ENCODE peak calls at places on chromosomes 2 and 18, in four cellular contexts. One of them, this sample, is unnamed.

GRCh38 chr18:60893331-60894114 is 439.7 kb upstream of the CDH20 start:
- DNase-seq in H1: no peak
- DNase-seq in H9: no peak
- DNase-seq in K562: no peak
- DNase-seq in this sample: no peak

GRCh38 chr18:58592223-58593214 is 36.4 kb downstream of the ALPK2 start:
- DNase-seq in K562: no peak
- DNase-seq in H1: no peak
- DNase-seq in H9: no peak
- DNase-seq in this sample: peak; percentile 89

GRCh38 chr2:26914963-26915310 is 55.5 kb upstream of the MAPRE3 start:
- DNase-seq in K562: no peak
- DNase-seq in H1: no peak
- DNase-seq in H9: no peak
- DNase-seq in this sample: no peak

GRCh38 chr18:62637807-62638687 is 77.3 kb upstream of the PHLPP1 start:
- DNase-seq in K562: peak; percentile 69
- DNase-seq in H1: peak; percentile 81
- DNase-seq in H9: peak; percentile 66
- DNase-seq in this sample: peak; percentile 38

GRCh38 chr18:37543321-37543720 is 22.3 kb downstream of the CELF4 start:
- DNase-seq in H1: no peak
- DNase-seq in H9: no peak
- DNase-seq in K562: no peak
- DNase-seq in this sample: no peak

GRCh38 chr2:47012189-47012588 is 96.6 kb upstream of the MCFD2 start:
- DNase-seq in H9: no peak
- DNase-seq in K562: no peak
- DNase-seq in H1: no peak
- DNase-seq in this sample: no peak

GRCh38 chr2:27085062-27085669 is 1.4 kb upstream of the KHK start:
- DNase-seq in H9: no peak
- DNase-seq in K562: no peak
- DNase-seq in H1: no peak
- DNase-seq in this sample: no peak

GRCh38 chr2:2192385-2192957 is 138.6 kb downstream of the MYT1L start:
- DNase-seq in H1: no peak
- DNase-seq in H9: no peak
- DNase-seq in K562: no peak
- DNase-seq in this sample: no peak

GRCh38 chr2:215849771-215850170 is 163.6 kb downstream of the MREG start:
- DNase-seq in H9: no peak
- DNase-seq in H1: no peak
- DNase-seq in K562: no peak
- DNase-seq in this sample: no peak

GRCh38 chr2:112021781-112022231 is 33.3 kb upstream of the TMEM87B start:
- DNase-seq in H1: no peak
- DNase-seq in K562: peak; percentile 25
- DNase-seq in H9: no peak
- DNase-seq in this sample: no peak

GRCh38 chr2:10846110-10846861 is 33.7 kb upstream of the PDIA6 start:
- DNase-seq in H9: no peak
- DNase-seq in K562: no peak
- DNase-seq in H1: no peak
- DNase-seq in this sample: no peak

GRCh38 chr2:197461073-197461472 is 7.7 kb downstream of the COQ10B start:
- DNase-seq in H9: no peak
- DNase-seq in H1: no peak
- DNase-seq in K562: no peak
- DNase-seq in this sample: no peak

GRCh38 chr2:170816499-170817246 is at the start of gene GAD1:
- DNase-seq in H9: peak; percentile 68
- DNase-seq in H1: peak; percentile 79
- DNase-seq in K562: peak; percentile 86
- DNase-seq in this sample: peak; percentile 82

GRCh38 chr2:144780983-144781382 is 261.1 kb upstream of the ZEB2 start:
- DNase-seq in H9: no peak
- DNase-seq in H1: no peak
- DNase-seq in K562: peak; percentile 24
- DNase-seq in this sample: no peak

GRCh38 chr2:54387592-54387991 is 68.5 kb upstream of the SPTBN1 start:
- DNase-seq in H9: no peak
- DNase-seq in H1: no peak
- DNase-seq in K562: no peak
- DNase-seq in this sample: no peak

GRCh38 chr2:75495862-75496261 is 64.9 kb downstream of the EVA1A start:
- DNase-seq in K562: no peak
- DNase-seq in H1: no peak
- DNase-seq in H9: no peak
- DNase-seq in this sample: no peak

GRCh38 chr18:51614033-51614432 is 416.6 kb upstream of the MEX3C start:
- DNase-seq in H9: no peak
- DNase-seq in H1: no peak
- DNase-seq in K562: no peak
- DNase-seq in this sample: no peak

GRCh38 chr2:39080152-39080551 is 40.7 kb downstream of the SOS1 start:
- DNase-seq in H9: no peak
- DNase-seq in K562: no peak
- DNase-seq in H1: no peak
- DNase-seq in this sample: no peak

GRCh38 chr2:62654423-62654791 is 51.1 kb upstream of the EHBP1 start:
- DNase-seq in H9: no peak
- DNase-seq in H1: no peak
- DNase-seq in K562: no peak
- DNase-seq in this sample: no peak

GRCh38 chr2:5665066-5665465 is 27.1 kb upstream of the SOX11 start:
- DNase-seq in H9: no peak
- DNase-seq in K562: no peak
- DNase-seq in H1: no peak
- DNase-seq in this sample: no peak

GRCh38 chr2:74093840-74094239 is 53.9 kb downstream of the BOLA3 start:
- DNase-seq in H1: no peak
- DNase-seq in K562: no peak
- DNase-seq in H9: peak; percentile 16
- DNase-seq in this sample: no peak

GRCh38 chr2:23654756-23655155 is 269.8 kb downstream of the KLHL29 start:
- DNase-seq in H1: no peak
- DNase-seq in H9: no peak
- DNase-seq in K562: no peak
- DNase-seq in this sample: no peak

GRCh38 chr2:120342451-120342850 is 3.5 kb upstream of the INHBB start:
- DNase-seq in H9: no peak
- DNase-seq in K562: no peak
- DNase-seq in H1: no peak
- DNase-seq in this sample: peak; percentile 28
- H3K9ac ChIP-seq in H9: no peak overlapping the region
- H3K9ac ChIP-seq in K562: no peak overlapping the region
- H3K9ac ChIP-seq in H1: no peak overlapping the region
- H3K9ac ChIP-seq in this sample: no peak overlapping the region

GRCh38 chr2:191018663-191019119 is 4.7 kb upstream of the STAT1 start:
- DNase-seq in H1: no peak
- DNase-seq in K562: no peak
- DNase-seq in H9: no peak
- DNase-seq in this sample: no peak

GRCh38 chr2:191020221-191020741 is 6.3 kb upstream of the STAT1 start:
- DNase-seq in K562: peak; percentile 87
- DNase-seq in H9: peak; percentile 96
- DNase-seq in H1: peak; percentile 92
- DNase-seq in this sample: peak; percentile 96

GRCh38 chr2:191015831-191016230 is 1.9 kb upstream of the STAT1 start:
- DNase-seq in H9: no peak
- DNase-seq in H1: no peak
- DNase-seq in K562: no peak
- DNase-seq in this sample: no peak

GRCh38 chr2:191020742-191021381 is 6.9 kb upstream of the STAT1 start:
- DNase-seq in K562: no peak
- DNase-seq in H1: no peak
- DNase-seq in H9: no peak
- DNase-seq in this sample: no peak

GRCh38 chr2:191018048-191018447 is 4.1 kb upstream of the STAT1 start:
- DNase-seq in K562: no peak
- DNase-seq in H9: no peak
- DNase-seq in H1: no peak
- DNase-seq in this sample: no peak
- H3K4me1 ChIP-seq in K562: peaks cover 8% of the 10 kb centered on the region
- H3K4me1 ChIP-seq in H9: peaks cover 2% of the 10 kb centered on the region
- H3K4me1 ChIP-seq in H1: peaks cover 5% of the 10 kb centered on the region
- H3K4me1 ChIP-seq in this sample: peaks cover 4% of the 10 kb centered on the region

DNA sequence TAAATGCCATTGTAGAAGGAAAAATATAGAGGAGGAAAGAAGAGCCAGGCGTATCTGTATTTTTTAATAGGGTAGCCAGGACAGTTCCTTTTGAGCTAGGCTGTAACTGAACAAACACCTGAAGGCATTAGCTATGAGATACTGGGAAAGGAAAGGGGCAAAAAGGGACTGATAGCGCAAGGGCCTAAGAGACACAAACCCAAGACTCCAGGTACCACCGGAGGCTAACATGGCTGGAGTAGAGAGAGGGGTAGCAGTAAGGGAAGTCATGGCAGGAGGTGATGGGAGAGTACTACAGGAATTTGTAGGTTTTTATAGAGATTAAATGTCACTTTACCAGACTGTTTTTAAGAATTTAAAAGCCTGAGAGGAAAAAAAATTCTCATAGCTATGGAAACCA is 20.7 kb downstream of the PNO1 start:
- DNase-seq in K562: no peak
- DNase-seq in H9: no peak
- DNase-seq in H1: no peak
- DNase-seq in this sample: no peak
- H3K9ac ChIP-seq in K562: no peak overlapping the region
- H3K9ac ChIP-seq in H9: no peak overlapping the region
- H3K9ac ChIP-seq in H1: no peak overlapping the region
- H3K9ac ChIP-seq in this sample: no peak overlapping the region

GRCh38 chr2:3520591-3520990 is 1.3 kb upstream of the ADI1 start:
- DNase-seq in K562: no peak
- DNase-seq in H9: no peak
- DNase-seq in H1: no peak
- DNase-seq in this sample: no peak
- H3K4me1 ChIP-seq in K562: peaks cover 27% of the 10 kb centered on the region
- H3K4me1 ChIP-seq in H9: peaks cover 5% of the 10 kb centered on the region
- H3K4me1 ChIP-seq in H1: no peaks in the 10 kb centered on the region
- H3K4me1 ChIP-seq in this sample: peaks cover 8% of the 10 kb centered on the region

GRCh38 chr2:20634430-20635095 is 16.3 kb downstream of the HS1BP3 start:
- DNase-seq in H9: no peak
- DNase-seq in K562: no peak
- DNase-seq in H1: no peak
- DNase-seq in this sample: no peak
- H3K9ac ChIP-seq in H9: no peak overlapping the region
- H3K9ac ChIP-seq in K562: no peak overlapping the region
- H3K9ac ChIP-seq in H1: no peak overlapping the region
- H3K9ac ChIP-seq in this sample: no peak overlapping the region

DNA sequence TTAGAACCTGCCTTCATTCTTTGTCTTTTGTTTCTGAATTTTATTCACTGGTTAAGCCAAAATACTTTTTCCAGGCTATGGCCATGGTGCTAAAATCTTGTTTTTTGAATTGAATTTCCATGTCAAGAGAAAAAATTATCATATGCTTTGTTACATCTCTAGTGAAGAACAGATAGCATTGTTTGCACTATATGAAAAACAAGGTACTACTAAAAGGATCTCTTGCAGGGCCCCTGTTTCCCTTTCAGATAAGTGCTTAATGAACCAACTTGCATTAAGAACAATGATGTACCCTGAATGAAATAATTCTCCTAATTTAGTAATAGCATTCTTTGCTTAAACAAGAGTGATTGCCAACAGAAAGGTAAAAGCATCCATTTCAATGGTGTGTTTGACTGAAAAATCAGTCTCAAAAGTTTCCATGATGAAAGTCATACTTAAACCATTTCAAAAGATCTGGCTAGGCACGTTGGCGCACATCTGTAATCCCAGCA is 4.3 kb upstream of the MYL12B start:
- DNase-seq in H9: no peak
- DNase-seq in H1: no peak
- DNase-seq in K562: no peak
- DNase-seq in this sample: no peak
- H3K4me1 ChIP-seq in H9: no peaks in the 10 kb centered on the region
- H3K4me1 ChIP-seq in H1: no peaks in the 10 kb centered on the region
- H3K4me1 ChIP-seq in K562: peaks cover 9% of the 10 kb centered on the region
- H3K4me1 ChIP-seq in this sample: peaks cover 9% of the 10 kb centered on the region

GRCh38 chr2:178951266-178952006 is 98.5 kb downstream of the CCDC141 start:
- DNase-seq in H9: no peak
- DNase-seq in H1: no peak
- DNase-seq in K562: no peak
- DNase-seq in this sample: peak; percentile 15

GRCh38 chr2:178946494-178946893 is 103.4 kb downstream of the CCDC141 start:
- DNase-seq in H9: no peak
- DNase-seq in H1: no peak
- DNase-seq in K562: no peak
- DNase-seq in this sample: no peak

GRCh38 chr2:178947006-178947405 is 102.9 kb downstream of the CCDC141 start:
- DNase-seq in K562: no peak
- DNase-seq in H9: no peak
- DNase-seq in H1: no peak
- DNase-seq in this sample: no peak

GRCh38 chr2:178949584-178949983 is 100.4 kb downstream of the CCDC141 start:
- DNase-seq in H1: no peak
- DNase-seq in H9: no peak
- DNase-seq in K562: no peak
- DNase-seq in this sample: no peak

DNA sequence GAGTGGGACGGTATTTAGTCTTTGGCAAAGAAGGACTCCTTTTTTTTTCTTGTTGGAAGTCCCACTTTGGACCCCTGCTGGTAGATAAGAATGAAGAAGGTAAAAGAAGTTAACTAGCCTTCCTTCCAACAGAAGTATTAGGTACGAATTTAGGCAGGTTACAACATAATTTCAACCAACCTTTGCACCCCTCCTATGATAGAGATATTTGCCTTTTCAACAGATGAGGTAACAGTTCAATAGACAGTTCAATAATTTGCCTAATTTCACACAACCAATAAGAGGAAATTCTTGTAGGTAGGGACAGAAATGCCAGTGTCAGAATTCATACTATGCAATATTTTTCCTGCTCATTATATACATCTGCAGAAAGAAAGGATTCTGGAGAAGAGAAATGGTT is 100.8 kb downstream of the CCDC141 start:
- DNase-seq in H9: no peak
- DNase-seq in K562: no peak
- DNase-seq in H1: no peak
- DNase-seq in this sample: no peak
- H3K9ac ChIP-seq in H9: no peak overlapping the region
- H3K9ac ChIP-seq in K562: no peak overlapping the region
- H3K9ac ChIP-seq in H1: no peak overlapping the region
- H3K9ac ChIP-seq in this sample: no peak overlapping the region

This sample was measured in neural progenitor cell.